ENCODE peak calls at places on chromosomes 7 and 10, in eight cellular contexts. One of them, this sample, is unnamed.
A peak's percentile ranks its signal among the peaks of the same experiment; 100 is the strongest.

GRCh38 chr7:43530553-43531410 is 52.1 kb upstream of the STK17A start:
- DNase-seq in NCI-H1092: no peak
- DNase-seq in anterior cingulate cortex: no peak
- DNase-seq in GM04503: no peak
- DNase-seq in natural killer cell: no peak
- DNase-seq in fibroblast of lung: no peak
- DNase-seq in choroid plexus epithelial cell: no peak
- DNase-seq in posterior cingulate gyrus: no peak
- DNase-seq in this sample: no peak

GRCh38 chr10:35340975-35341374 is 4.7 kb downstream of the CCNY start:
- DNase-seq in NCI-H1092: no peak
- DNase-seq in anterior cingulate cortex: no peak
- DNase-seq in GM04503: no peak
- DNase-seq in natural killer cell: no peak
- DNase-seq in fibroblast of lung: no peak
- DNase-seq in choroid plexus epithelial cell: no peak
- DNase-seq in posterior cingulate gyrus: no peak
- DNase-seq in this sample: peak; percentile 29

GRCh38 chr10:42981358-42982236 is 95.3 kb upstream of the RET start:
- DNase-seq in NCI-H1092: no peak
- DNase-seq in anterior cingulate cortex: no peak
- DNase-seq in GM04503: no peak
- DNase-seq in natural killer cell: peak; percentile 8
- DNase-seq in fibroblast of lung: no peak
- DNase-seq in choroid plexus epithelial cell: no peak
- DNase-seq in posterior cingulate gyrus: no peak
- DNase-seq in this sample: no peak

GRCh38 chr10:51297438-51297837 is 223.2 kb downstream of the PRKG1 start:
- DNase-seq in NCI-H1092: no peak
- DNase-seq in anterior cingulate cortex: no peak
- DNase-seq in GM04503: no peak
- DNase-seq in natural killer cell: no peak
- DNase-seq in fibroblast of lung: peak; percentile 57
- DNase-seq in choroid plexus epithelial cell: peak; percentile 57
- DNase-seq in posterior cingulate gyrus: no peak
- DNase-seq in this sample: peak; percentile 69

GRCh38 chr10:3564599-3564998 is 220.4 kb downstream of the KLF6 start:
- DNase-seq in NCI-H1092: no peak
- DNase-seq in anterior cingulate cortex: no peak
- DNase-seq in GM04503: no peak
- DNase-seq in natural killer cell: no peak
- DNase-seq in fibroblast of lung: no peak
- DNase-seq in choroid plexus epithelial cell: no peak
- DNase-seq in posterior cingulate gyrus: no peak
- DNase-seq in this sample: no peak

GRCh38 chr10:104028146-104028545 is 57.5 kb downstream of the COL17A1 start:
- DNase-seq in NCI-H1092: no peak
- DNase-seq in anterior cingulate cortex: no peak
- DNase-seq in GM04503: no peak
- DNase-seq in natural killer cell: no peak
- DNase-seq in fibroblast of lung: peak; percentile 31
- DNase-seq in choroid plexus epithelial cell: peak; percentile 69
- DNase-seq in posterior cingulate gyrus: peak; percentile 93
- DNase-seq in this sample: peak; percentile 60

GRCh38 chr10:102546606-102547310 is 43.0 kb downstream of the SUFU start:
- DNase-seq in NCI-H1092: no peak
- DNase-seq in anterior cingulate cortex: no peak
- DNase-seq in GM04503: no peak
- DNase-seq in natural killer cell: no peak
- DNase-seq in fibroblast of lung: peak; percentile 65
- DNase-seq in choroid plexus epithelial cell: peak; percentile 67
- DNase-seq in posterior cingulate gyrus: no peak
- DNase-seq in this sample: no peak

GRCh38 chr10:19014034-19014433 is 34.6 kb upstream of the MALRD1 start:
- DNase-seq in NCI-H1092: no peak
- DNase-seq in anterior cingulate cortex: no peak
- DNase-seq in GM04503: no peak
- DNase-seq in natural killer cell: no peak
- DNase-seq in fibroblast of lung: peak; percentile 98
- DNase-seq in choroid plexus epithelial cell: peak; percentile 91
- DNase-seq in posterior cingulate gyrus: no peak
- DNase-seq in this sample: peak; percentile 94

GRCh38 chr10:73950569-73950968 is 39.6 kb downstream of the PLAU start:
- DNase-seq in NCI-H1092: no peak
- DNase-seq in anterior cingulate cortex: no peak
- DNase-seq in GM04503: no peak
- DNase-seq in natural killer cell: no peak
- DNase-seq in fibroblast of lung: no peak
- DNase-seq in choroid plexus epithelial cell: peak; percentile 26
- DNase-seq in posterior cingulate gyrus: no peak
- DNase-seq in this sample: no peak

GRCh38 chr7:65832281-65832680 is 40.6 kb upstream of the VKORC1L1 start:
- DNase-seq in NCI-H1092: no peak
- DNase-seq in anterior cingulate cortex: no peak
- DNase-seq in GM04503: no peak
- DNase-seq in natural killer cell: no peak
- DNase-seq in fibroblast of lung: peak; percentile 58
- DNase-seq in choroid plexus epithelial cell: peak; percentile 68
- DNase-seq in posterior cingulate gyrus: no peak
- DNase-seq in this sample: peak; percentile 63

GRCh38 chr7:98105942-98106544 is 619 bp upstream of the LMTK2 start:
- DNase-seq in NCI-H1092: no peak
- DNase-seq in anterior cingulate cortex: no peak
- DNase-seq in GM04503: no peak
- DNase-seq in natural killer cell: no peak
- DNase-seq in fibroblast of lung: no peak
- DNase-seq in choroid plexus epithelial cell: no peak
- DNase-seq in posterior cingulate gyrus: no peak
- DNase-seq in this sample: no peak

This sample was measured in cardiac fibroblast.